ENCODE peak calls at places on chromosomes 6 and 20, in seven cellular contexts. One of them, this sample, is unnamed.

GRCh38 chr20:58131111-58131510 is 97.3 kb downstream of the ANKRD60 start:
- DNase-seq in esophagus squamous epithelium: no peak
- DNase-seq in activated CD4-positive, alpha-beta T cell treated with anti-CD3 and anti-CD28 coated beads for 36 hours: no peak
- DNase-seq in GM23338: no peak
- DNase-seq in fibroblast of the aortic adventitia: no peak
- DNase-seq in tibial artery: peak
- DNase-seq in CD4-positive, alpha-beta T cell: no peak
- DNase-seq in this sample: no peak

GRCh38 chr20:41138527-41139226 is 1.3 kb downstream of the PLCG1 start:
- DNase-seq in esophagus squamous epithelium: no peak
- DNase-seq in activated CD4-positive, alpha-beta T cell treated with anti-CD3 and anti-CD28 coated beads for 36 hours: peak
- DNase-seq in GM23338: peak
- DNase-seq in fibroblast of the aortic adventitia: peak
- DNase-seq in tibial artery: peak
- DNase-seq in CD4-positive, alpha-beta T cell: no peak
- DNase-seq in this sample: no peak

GRCh38 chr20:43237651-43238050 is 47.9 kb upstream of the PTPRT start:
- DNase-seq in esophagus squamous epithelium: no peak
- DNase-seq in activated CD4-positive, alpha-beta T cell treated with anti-CD3 and anti-CD28 coated beads for 36 hours: no peak
- DNase-seq in GM23338: no peak
- DNase-seq in fibroblast of the aortic adventitia: no peak
- DNase-seq in tibial artery: no peak
- DNase-seq in CD4-positive, alpha-beta T cell: no peak
- DNase-seq in this sample: no peak

GRCh38 chr20:51119914-51120313 is 97.0 kb upstream of the KCNG1 start:
- DNase-seq in esophagus squamous epithelium: no peak
- DNase-seq in activated CD4-positive, alpha-beta T cell treated with anti-CD3 and anti-CD28 coated beads for 36 hours: no peak
- DNase-seq in GM23338: no peak
- DNase-seq in fibroblast of the aortic adventitia: no peak
- DNase-seq in tibial artery: no peak
- DNase-seq in CD4-positive, alpha-beta T cell: no peak
- DNase-seq in this sample: no peak

GRCh38 chr6:32972353-32973143 is 4.2 kb downstream of the BRD2 start:
- DNase-seq in esophagus squamous epithelium: no peak
- DNase-seq in activated CD4-positive, alpha-beta T cell treated with anti-CD3 and anti-CD28 coated beads for 36 hours: peak
- DNase-seq in GM23338: peak
- DNase-seq in fibroblast of the aortic adventitia: no peak
- DNase-seq in tibial artery: no peak
- DNase-seq in CD4-positive, alpha-beta T cell: peak
- DNase-seq in this sample: peak

GRCh38 chr6:16477367-16478149 is 239.2 kb downstream of the GMPR start:
- DNase-seq in esophagus squamous epithelium: no peak
- DNase-seq in activated CD4-positive, alpha-beta T cell treated with anti-CD3 and anti-CD28 coated beads for 36 hours: no peak
- DNase-seq in GM23338: no peak
- DNase-seq in fibroblast of the aortic adventitia: no peak
- DNase-seq in tibial artery: no peak
- DNase-seq in CD4-positive, alpha-beta T cell: no peak
- DNase-seq in this sample: no peak

GRCh38 chr6:9254251-9254650 is 818.9 kb upstream of the SLC35B3 start:
- DNase-seq in esophagus squamous epithelium: no peak
- DNase-seq in activated CD4-positive, alpha-beta T cell treated with anti-CD3 and anti-CD28 coated beads for 36 hours: no peak
- DNase-seq in GM23338: no peak
- DNase-seq in fibroblast of the aortic adventitia: no peak
- DNase-seq in tibial artery: no peak
- DNase-seq in CD4-positive, alpha-beta T cell: no peak
- DNase-seq in this sample: no peak

GRCh38 chr6:3109755-3110154 is 8.8 kb upstream of the BPHL start:
- DNase-seq in esophagus squamous epithelium: no peak
- DNase-seq in activated CD4-positive, alpha-beta T cell treated with anti-CD3 and anti-CD28 coated beads for 36 hours: no peak
- DNase-seq in GM23338: no peak
- DNase-seq in fibroblast of the aortic adventitia: no peak
- DNase-seq in tibial artery: no peak
- DNase-seq in CD4-positive, alpha-beta T cell: no peak
- DNase-seq in this sample: no peak

GRCh38 chr6:25172819-25173218 is 106.4 kb upstream of the CARMIL1 start:
- DNase-seq in esophagus squamous epithelium: no peak
- DNase-seq in activated CD4-positive, alpha-beta T cell treated with anti-CD3 and anti-CD28 coated beads for 36 hours: no peak
- DNase-seq in GM23338: peak
- DNase-seq in fibroblast of the aortic adventitia: peak
- DNase-seq in tibial artery: no peak
- DNase-seq in CD4-positive, alpha-beta T cell: no peak
- DNase-seq in this sample: no peak

GRCh38 chr6:8481727-8482126 is 46.4 kb upstream of the SLC35B3 start:
- DNase-seq in esophagus squamous epithelium: no peak
- DNase-seq in activated CD4-positive, alpha-beta T cell treated with anti-CD3 and anti-CD28 coated beads for 36 hours: no peak
- DNase-seq in GM23338: peak
- DNase-seq in fibroblast of the aortic adventitia: peak
- DNase-seq in tibial artery: no peak
- DNase-seq in CD4-positive, alpha-beta T cell: no peak
- DNase-seq in this sample: no peak

GRCh38 chr6:26218824-26219223 is 131.6 kb downstream of the HFE start:
- DNase-seq in esophagus squamous epithelium: no peak
- DNase-seq in activated CD4-positive, alpha-beta T cell treated with anti-CD3 and anti-CD28 coated beads for 36 hours: no peak
- DNase-seq in GM23338: no peak
- DNase-seq in fibroblast of the aortic adventitia: no peak
- DNase-seq in tibial artery: no peak
- DNase-seq in CD4-positive, alpha-beta T cell: no peak
- DNase-seq in this sample: no peak

GRCh38 chr6:52362443-52363221 is 681 bp downstream of the PAQR8 start:
- DNase-seq in esophagus squamous epithelium: no peak
- DNase-seq in activated CD4-positive, alpha-beta T cell treated with anti-CD3 and anti-CD28 coated beads for 36 hours: peak
- DNase-seq in GM23338: peak
- DNase-seq in fibroblast of the aortic adventitia: no peak
- DNase-seq in tibial artery: peak
- DNase-seq in CD4-positive, alpha-beta T cell: peak
- DNase-seq in this sample: peak

GRCh38 chr20:12243327-12243726 is 325.6 kb downstream of the BTBD3 start:
- DNase-seq in esophagus squamous epithelium: no peak
- DNase-seq in activated CD4-positive, alpha-beta T cell treated with anti-CD3 and anti-CD28 coated beads for 36 hours: no peak
- DNase-seq in GM23338: no peak
- DNase-seq in fibroblast of the aortic adventitia: no peak
- DNase-seq in tibial artery: no peak
- DNase-seq in CD4-positive, alpha-beta T cell: no peak
- DNase-seq in this sample: no peak

GRCh38 chr6:34242252-34243130 is 5.8 kb downstream of the HMGA1 start:
- DNase-seq in esophagus squamous epithelium: no peak
- DNase-seq in activated CD4-positive, alpha-beta T cell treated with anti-CD3 and anti-CD28 coated beads for 36 hours: peak
- DNase-seq in GM23338: no peak
- DNase-seq in fibroblast of the aortic adventitia: no peak
- DNase-seq in tibial artery: peak
- DNase-seq in CD4-positive, alpha-beta T cell: no peak
- DNase-seq in this sample: no peak

GRCh38 chr6:121413831-121414368 is 21.5 kb upstream of the GJA1 start:
- DNase-seq in esophagus squamous epithelium: no peak
- DNase-seq in activated CD4-positive, alpha-beta T cell treated with anti-CD3 and anti-CD28 coated beads for 36 hours: no peak
- DNase-seq in GM23338: no peak
- DNase-seq in fibroblast of the aortic adventitia: peak
- DNase-seq in tibial artery: no peak
- DNase-seq in CD4-positive, alpha-beta T cell: no peak
- DNase-seq in this sample: no peak

GRCh38 chr20:23246682-23247664 is 103.6 kb upstream of the NXT1 start:
- DNase-seq in esophagus squamous epithelium: no peak
- DNase-seq in activated CD4-positive, alpha-beta T cell treated with anti-CD3 and anti-CD28 coated beads for 36 hours: no peak
- DNase-seq in GM23338: no peak
- DNase-seq in fibroblast of the aortic adventitia: peak
- DNase-seq in tibial artery: peak
- DNase-seq in CD4-positive, alpha-beta T cell: no peak
- DNase-seq in this sample: no peak

GRCh38 chr6:146881228-146882181 is 282.7 kb downstream of the ADGB start:
- DNase-seq in esophagus squamous epithelium: no peak
- DNase-seq in activated CD4-positive, alpha-beta T cell treated with anti-CD3 and anti-CD28 coated beads for 36 hours: no peak
- DNase-seq in GM23338: peak
- DNase-seq in fibroblast of the aortic adventitia: no peak
- DNase-seq in tibial artery: no peak
- DNase-seq in CD4-positive, alpha-beta T cell: no peak
- DNase-seq in this sample: no peak

GRCh38 chr6:20605581-20605980 is 71.3 kb downstream of the CDKAL1 start:
- DNase-seq in esophagus squamous epithelium: no peak
- DNase-seq in activated CD4-positive, alpha-beta T cell treated with anti-CD3 and anti-CD28 coated beads for 36 hours: no peak
- DNase-seq in GM23338: no peak
- DNase-seq in fibroblast of the aortic adventitia: peak
- DNase-seq in tibial artery: no peak
- DNase-seq in CD4-positive, alpha-beta T cell: no peak
- DNase-seq in this sample: no peak

GRCh38 chr6:158879180-158879579 is 60.0 kb upstream of the EZR start:
- DNase-seq in esophagus squamous epithelium: no peak
- DNase-seq in activated CD4-positive, alpha-beta T cell treated with anti-CD3 and anti-CD28 coated beads for 36 hours: peak
- DNase-seq in GM23338: peak
- DNase-seq in fibroblast of the aortic adventitia: no peak
- DNase-seq in tibial artery: no peak
- DNase-seq in CD4-positive, alpha-beta T cell: no peak
- DNase-seq in this sample: peak

GRCh38 chr6:64146094-64146493 is 510.5 kb downstream of the PHF3 start:
- DNase-seq in esophagus squamous epithelium: no peak
- DNase-seq in activated CD4-positive, alpha-beta T cell treated with anti-CD3 and anti-CD28 coated beads for 36 hours: no peak
- DNase-seq in GM23338: no peak
- DNase-seq in fibroblast of the aortic adventitia: no peak
- DNase-seq in tibial artery: no peak
- DNase-seq in CD4-positive, alpha-beta T cell: no peak
- DNase-seq in this sample: no peak

GRCh38 chr6:44227138-44227770 is 3.9 kb downstream of the SLC29A1 start:
- DNase-seq in esophagus squamous epithelium: no peak
- DNase-seq in activated CD4-positive, alpha-beta T cell treated with anti-CD3 and anti-CD28 coated beads for 36 hours: no peak
- DNase-seq in GM23338: peak
- DNase-seq in fibroblast of the aortic adventitia: no peak
- DNase-seq in tibial artery: no peak
- DNase-seq in CD4-positive, alpha-beta T cell: no peak
- DNase-seq in this sample: no peak

GRCh38 chr20:51667002-51667408 is 101.2 kb downstream of the ATP9A start:
- DNase-seq in esophagus squamous epithelium: no peak
- DNase-seq in activated CD4-positive, alpha-beta T cell treated with anti-CD3 and anti-CD28 coated beads for 36 hours: no peak
- DNase-seq in GM23338: no peak
- DNase-seq in fibroblast of the aortic adventitia: no peak
- DNase-seq in tibial artery: no peak
- DNase-seq in CD4-positive, alpha-beta T cell: no peak
- DNase-seq in this sample: no peak

GRCh38 chr6:116073765-116074450 is 13.2 kb upstream of the FRK start:
- DNase-seq in esophagus squamous epithelium: no peak
- DNase-seq in activated CD4-positive, alpha-beta T cell treated with anti-CD3 and anti-CD28 coated beads for 36 hours: no peak
- DNase-seq in GM23338: no peak
- DNase-seq in fibroblast of the aortic adventitia: peak
- DNase-seq in tibial artery: no peak
- DNase-seq in CD4-positive, alpha-beta T cell: no peak
- DNase-seq in this sample: no peak

This sample was measured in activated T-helper 9 cell treated with anti-CD3 and anti-CD28 coated beads, Interleukin-2, amount 50 U/mL, for 16 hours.